ENCODE peak calls at places on chromosomes 4 and X, in eight cellular contexts. J is transverse colon, Y is adrenal gland, K is lower leg skin, G is uterus, L is endothelial cell of umbilical vein, I is suprapubic skin, E is stomach. P is an unnamed sample.

GRCh38 chr4:140048419-140049022 is 105.5 kb downstream of the MAML3 start:
- DNase-seq in I (no peak), J (no peak), Y (no peak), L (peak), E (no peak), G (no peak), K (no peak), P (no peak)

GRCh38 chrX:138945219-138945618 is 233.7 kb upstream of the FGF13 start:
- DNase-seq in Y (no peak), K (no peak), L (no peak), I (no peak), E (no peak), J (no peak), G (no peak), P (no peak)

GRCh38 chrX:77415161-77415560 is 32.0 kb upstream of the FGF16 start:
- DNase-seq in L (no peak), J (no peak), E (no peak), Y (no peak), K (no peak), G (no peak), I (no peak), P (no peak)

GRCh38 chrX:42093756-42094155 is 170.4 kb upstream of the CASK start:
- DNase-seq in E (no peak), L (peak), I (no peak), Y (no peak), J (no peak), K (no peak), G (no peak), P (no peak)

GRCh38 chrX:145816607-145817298 is 876 bp upstream of the SLITRK2 start:
- DNase-seq in Y (no peak), I (no peak), J (no peak), L (no peak), G (no peak), K (no peak), E (no peak), P (no peak)

GRCh38 chr4:87192155-87192919 is 28.1 kb downstream of the KLHL8 start:
- DNase-seq in L (no peak), E (no peak), Y (no peak), I (no peak), K (no peak), G (no peak), J (no peak), P (no peak)

GRCh38 chrX:100745806-100746537 is 14.1 kb upstream of the SYTL4 start:
- DNase-seq in J (peak), K (no peak), L (peak), G (peak), E (no peak), I (no peak), Y (no peak), P (no peak)

GRCh38 chr4:107689912-107690587 is 30.0 kb downstream of the PAPSS1 start:
- DNase-seq in I (no peak), G (no peak), E (no peak), Y (no peak), L (peak), J (no peak), K (no peak), P (peak)

GRCh38 chr4:4849524-4850193 is 9.8 kb upstream of the MSX1 start:
- DNase-seq in I (peak), L (no peak), G (no peak), J (no peak), K (no peak), Y (no peak), E (no peak), P (no peak)

GRCh38 chrX:24260827-24261550 is 52.9 kb downstream of the SUPT20HL2 start:
- DNase-seq in E (no peak), I (no peak), J (peak), Y (peak), K (peak), L (peak), G (peak), P (no peak)

GRCh38 chr4:8777320-8778196 is 94.1 kb downstream of the HMX1 start:
- DNase-seq in G (no peak), L (no peak), E (no peak), K (no peak), I (no peak), Y (no peak), J (no peak), P (peak)

GRCh38 chrX:120250522-120251271 is at the start of gene ZBTB33:
- DNase-seq in G (peak), K (peak), I (peak), L (peak), E (peak), J (peak), Y (peak), P (peak)

GRCh38 chrX:51876441-51876840 is 17.0 kb upstream of the MAGED1 start:
- DNase-seq in E (no peak), G (no peak), K (no peak), I (no peak), Y (no peak), L (no peak), J (no peak), P (no peak)

GRCh38 chrX:49233176-49233575 is at the start of gene CACNA1F:
- DNase-seq in Y (no peak), I (no peak), L (no peak), K (no peak), J (no peak), E (no peak), G (no peak), P (no peak)

GRCh38 chr4:118758293-118758692 is 73.1 kb downstream of the METTL14 start:
- DNase-seq in Y (no peak), E (no peak), K (no peak), J (no peak), L (no peak), I (no peak), G (no peak), P (no peak)

GRCh38 chrX:19593684-19594083 is 78.4 kb upstream of the MAP3K15 start:
- DNase-seq in K (no peak), E (no peak), J (no peak), G (no peak), L (peak), I (no peak), Y (no peak), P (no peak)

GRCh38 chr4:76301068-76301774 is 5.3 kb upstream of the STBD1 start:
- DNase-seq in I (no peak), Y (peak), K (no peak), J (no peak), E (no peak), L (no peak), G (no peak), P (peak)

GRCh38 chr4:138890921-138891570 is 124.5 kb upstream of the NOCT start:
- DNase-seq in G (no peak), I (no peak), K (no peak), E (no peak), Y (no peak), L (no peak), J (no peak), P (no peak)

DNA sequence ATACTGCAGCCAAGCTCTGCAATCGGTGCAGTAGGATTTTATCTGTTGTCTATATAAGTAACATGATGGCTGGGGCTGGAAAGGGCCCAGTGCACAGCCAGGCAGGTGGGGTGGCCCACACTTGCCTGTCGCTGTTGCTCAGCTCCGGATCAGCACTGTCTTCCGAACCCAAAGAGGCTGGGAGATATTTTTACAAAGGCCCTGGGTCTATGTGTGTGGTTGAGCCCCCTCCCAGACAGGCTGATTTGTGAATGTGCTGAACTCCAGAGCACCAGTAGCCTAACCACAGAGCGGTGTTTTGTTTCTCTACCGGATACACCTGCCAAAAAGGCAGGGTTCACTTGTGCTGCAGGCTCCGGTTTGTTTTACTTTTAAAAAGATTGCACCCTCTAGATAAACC is 33.5 kb upstream of the CHRNA9 start:
- DNase-seq in G (no peak), I (no peak), L (no peak), J (peak), E (no peak), Y (no peak), K (peak), P (no peak)
- TF ChIP-seq POLR2A in G (no peak), I (no peak), L (no peak), J (no peak), E (no peak), Y (no peak), K (no peak), P (no peak)

DNA sequence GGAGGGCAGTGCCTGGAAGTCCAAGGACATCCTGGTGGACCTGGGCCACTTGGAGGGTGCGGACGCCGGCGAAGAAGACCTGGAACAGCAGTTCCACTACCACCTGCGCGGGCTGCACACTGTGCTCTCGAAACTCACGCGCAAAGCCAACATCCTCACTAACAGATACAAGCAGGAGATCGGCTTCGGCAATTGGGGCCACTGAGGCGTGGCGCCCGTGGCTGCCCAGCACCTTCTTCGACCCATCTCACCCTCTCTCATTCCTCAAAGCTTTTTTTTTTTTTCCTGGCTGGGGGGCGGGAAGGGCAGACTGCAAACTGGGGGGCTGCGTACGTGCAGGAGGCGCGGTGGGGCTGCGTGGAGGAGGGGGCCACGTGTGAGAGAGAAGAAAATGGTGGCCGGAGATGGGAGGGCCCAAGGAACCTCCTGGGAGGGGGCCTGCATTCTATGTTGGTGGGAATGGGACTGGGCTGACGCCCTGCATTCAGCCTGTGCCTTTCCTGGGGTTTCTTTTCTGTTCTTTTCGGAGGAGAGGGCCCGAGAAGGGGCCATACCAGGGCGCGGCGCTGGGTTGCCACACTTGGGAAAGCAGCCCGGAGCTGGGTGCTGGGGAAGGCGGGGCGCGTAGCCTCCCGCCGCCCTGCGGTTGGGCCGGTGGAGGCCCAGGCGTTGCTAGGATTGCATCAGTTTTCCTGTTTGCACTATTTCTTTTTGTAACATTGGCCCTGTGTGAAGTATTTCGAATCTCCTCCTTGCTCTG is 4.2 kb downstream of the MID1IP1 start:
- DNase-seq in L (peak), E (peak), Y (peak), K (peak), G (peak), I (peak), J (peak), P (no peak)
- TF ChIP-seq POLR2A in L (no peak), E (no peak), Y (no peak), K (no peak), G (no peak), I (no peak), J (peak), P (no peak)

DNA sequence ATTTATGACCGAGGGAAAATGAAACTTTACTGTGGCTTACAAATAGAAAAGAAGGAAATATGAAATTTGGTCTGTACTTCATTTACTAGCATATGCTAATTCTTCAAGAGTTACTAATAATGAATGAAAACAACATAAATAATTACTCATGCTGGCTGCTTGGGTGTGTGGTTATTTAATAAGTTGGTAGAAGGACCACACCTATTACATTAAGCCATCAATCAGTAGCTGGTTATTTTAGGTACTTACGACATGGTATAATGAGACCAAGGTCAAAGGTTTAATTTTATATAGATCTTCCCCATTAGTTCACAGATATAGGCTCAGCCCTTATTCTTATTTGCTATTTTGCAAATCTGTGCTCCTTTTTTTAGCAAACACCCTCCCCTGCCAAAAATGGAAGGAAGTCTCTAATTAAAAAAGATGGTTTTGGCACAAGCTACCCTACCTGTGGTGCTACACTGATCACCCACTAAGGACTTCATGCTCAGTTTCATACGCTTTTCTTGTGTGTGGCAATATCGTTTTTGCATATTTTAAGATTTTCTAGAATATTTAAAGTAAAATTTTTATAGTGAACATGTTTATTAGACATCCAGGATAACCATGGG is 14.1 kb downstream of the TMPRSS11D start:
- DNase-seq in E (no peak), L (no peak), J (no peak), Y (no peak), I (no peak), K (no peak), G (no peak), P (no peak)
- TF ChIP-seq POLR2A in E (no peak), L (no peak), J (no peak), Y (no peak), I (no peak), K (no peak), G (no peak), P (no peak)

DNA sequence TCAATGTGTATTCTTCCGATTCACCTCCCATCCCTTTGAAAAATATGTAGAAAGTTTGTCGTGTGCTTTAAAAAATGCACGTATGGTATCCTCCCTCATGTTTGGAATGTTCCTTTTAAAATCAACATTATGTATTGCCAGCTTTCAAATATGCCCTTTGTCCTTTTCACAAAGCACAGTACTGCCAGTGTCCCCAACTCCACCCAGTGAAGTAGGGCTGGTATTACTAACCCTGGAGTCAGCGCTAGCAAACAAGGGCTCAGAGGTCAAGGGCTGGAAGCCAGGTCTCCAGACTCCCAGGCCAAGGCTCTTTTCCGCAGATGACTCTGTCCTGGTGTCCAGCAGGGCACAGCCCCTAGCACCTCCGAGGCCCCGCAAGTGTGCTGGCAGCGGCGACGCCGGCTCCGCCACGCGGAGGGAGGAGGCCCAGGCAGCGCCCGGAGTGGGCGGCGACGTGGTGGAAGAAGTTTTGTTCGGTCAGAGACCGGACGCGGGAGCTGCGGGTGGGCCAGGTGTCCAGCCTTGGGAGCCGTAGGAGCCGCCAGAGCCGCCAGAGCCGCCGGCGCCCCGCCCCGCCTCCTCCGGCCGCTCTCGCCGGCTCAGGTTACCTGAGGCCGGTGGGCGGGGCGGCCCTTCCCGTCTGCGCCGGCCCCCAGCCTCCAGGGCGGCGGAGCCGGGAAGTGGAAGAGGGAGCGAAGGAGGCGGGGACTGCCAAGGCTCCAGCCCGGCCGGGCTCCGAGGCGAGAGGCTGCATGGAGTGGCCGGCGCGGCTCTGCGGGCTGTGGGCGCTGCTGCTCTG is at the start of gene IL13RA1:
- DNase-seq in L (peak), E (peak), G (peak), J (peak), I (peak), Y (peak), K (peak), P (peak)
- TF ChIP-seq POLR2A in L (peak), E (no peak), G (peak), J (peak), I (peak), Y (peak), K (no peak), P (peak)

GRCh38 chrX:103398321-103398937 is 22.1 kb downstream of the BEX3 start:
- DNase-seq in Y (no peak), E (no peak), G (no peak), J (no peak), I (no peak), K (no peak), L (peak), P (peak)
- TF ChIP-seq POLR2A in Y (no peak), E (no peak), G (no peak), J (no peak), I (no peak), K (no peak), L (no peak), P (no peak)

GRCh38 chr4:24583451-24584174 is 741 bp downstream of the DHX15 start:
- DNase-seq in E (peak), J (peak), I (peak), Y (peak), K (peak), G (peak), L (peak), P (peak)
- TF ChIP-seq POLR2A in E (no peak), J (no peak), I (no peak), Y (no peak), K (no peak), G (no peak), L (peak), P (no peak)